ENCODE peak calls at places on chromosomes 3 and 15, in nine cellular contexts. P is foreskin fibroblast, E is upper lobe of right lung, S is fibroblast of mammary gland, K is ovary, H is tibial nerve, Q is gastrocnemius medialis, M is heart right ventricle, T is fibroblast of pulmonary artery. R is an unnamed sample.

GRCh38 chr3:42052132-42052866 is 38.9 kb upstream of the TRAK1 start:
- DNase-seq in Q (no peak), T (peak; percentile 97), P (peak; percentile 84), K (no peak), E (no peak), S (peak; percentile 91), H (no peak), M (no peak), R (peak; percentile 57)

GRCh38 chr3:11394397-11394796 is 122.2 kb downstream of the ATG7 start:
- DNase-seq in K (no peak), E (no peak), Q (no peak), H (no peak), T (no peak), P (no peak), M (no peak), S (no peak), R (no peak)

GRCh38 chr15:51286816-51287215 is 51.6 kb downstream of the CYP19A1 start:
- DNase-seq in M (no peak), S (no peak), T (no peak), K (no peak), P (no peak), H (no peak), Q (no peak), E (no peak), R (no peak)

GRCh38 chr3:105806361-105806760 is 62.5 kb downstream of the CBLB start:
- DNase-seq in H (no peak), K (no peak), Q (no peak), M (no peak), T (peak; percentile 54), P (peak; percentile 72), E (no peak), S (peak; percentile 77), R (no peak)

GRCh38 chr3:167710552-167710951 is 24.1 kb downstream of the PDCD10 start:
- DNase-seq in P (no peak), M (no peak), E (no peak), T (no peak), H (no peak), Q (no peak), S (no peak), K (no peak), R (no peak)

GRCh38 chr3:53845881-53846133 is 412 bp downstream of the CHDH start:
- DNase-seq in M (no peak), S (no peak), K (no peak), P (no peak), T (no peak), Q (no peak), H (no peak), E (no peak), R (no peak)

GRCh38 chr3:9770276-9770812 is 597 bp upstream of the CAMK1 start:
- DNase-seq in K (peak; percentile 100), T (peak; percentile 74), E (peak; percentile 88), P (peak; percentile 80), M (peak; percentile 92), H (peak; percentile 85), S (peak; percentile 60), Q (peak; percentile 73), R (peak; percentile 91)

GRCh38 chr3:148173836-148174235 is 523.9 kb upstream of the AGTR1 start:
- DNase-seq in Q (no peak), E (no peak), K (no peak), S (peak; percentile 78), P (peak; percentile 47), H (no peak), M (no peak), T (peak; percentile 4), R (no peak)

GRCh38 chr3:66200147-66200546 is 20.7 kb upstream of the SLC25A26 start:
- DNase-seq in K (no peak), H (no peak), S (no peak), Q (no peak), M (no peak), E (no peak), P (no peak), T (no peak), R (no peak)

GRCh38 chr3:141878326-141878725 is 1.9 kb downstream of the ATP1B3 start:
- DNase-seq in T (no peak), H (no peak), P (no peak), K (no peak), E (no peak), Q (no peak), M (no peak), S (no peak), R (no peak)

DNA sequence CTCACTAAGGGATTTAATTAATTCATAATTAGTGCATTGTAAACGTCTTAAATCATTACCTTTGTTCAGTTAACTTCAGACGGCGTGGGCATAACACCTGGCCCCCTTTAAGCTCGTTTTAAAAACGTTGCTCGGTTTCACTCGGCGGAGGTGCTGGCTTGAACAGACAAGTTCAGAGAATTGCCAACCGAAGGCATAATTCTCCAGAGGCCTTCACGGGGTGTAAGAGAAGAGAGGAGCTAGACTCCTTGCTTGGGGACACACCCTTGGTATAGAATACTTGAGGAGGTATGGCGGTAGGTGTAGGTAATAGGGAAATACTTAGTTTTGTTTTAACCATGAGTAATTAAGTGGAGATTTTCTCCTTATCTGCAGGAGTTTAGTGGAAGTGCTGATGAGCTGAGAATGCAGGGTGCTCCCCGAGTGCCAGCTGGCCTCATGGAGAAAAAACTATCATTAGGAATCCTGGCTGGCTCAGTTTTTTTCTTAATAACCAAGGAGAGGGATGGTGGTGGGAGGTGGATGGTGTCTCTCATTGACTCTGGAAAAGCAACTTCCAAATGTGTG is 947 bp downstream of the FBXL2 start:
- DNase-seq in S (no peak), P (peak; percentile 35), T (peak; percentile 8), Q (no peak), E (no peak), M (no peak), K (no peak), H (no peak), R (no peak)
- H3K4me3 ChIP-seq in S (peak overlapping the region; percentile 66), P (peak overlapping the region; percentile 80), T (peak overlapping the region; percentile 80), Q (peak overlapping the region; percentile 66), E (peak overlapping the region; percentile 69), M (no peak overlapping the region), K (peak overlapping the region; percentile 77), H (peak overlapping the region; percentile 58), R (peak overlapping the region; percentile 86)

GRCh38 chr3:55654123-55654787 is 167.1 kb upstream of the WNT5A start:
- DNase-seq in Q (no peak), H (no peak), P (no peak), T (no peak), E (no peak), S (no peak), M (no peak), K (no peak), R (no peak)
- TF ChIP-seq CTCF in Q (no peak), H (no peak), P (no peak), T (no peak), E (no peak), S (no peak), M (no peak), K (no peak), R (no peak)

GRCh38 chr3:13420817-13421755 is 964 bp upstream of the NUP210 start:
- DNase-seq in H (no peak), K (no peak), Q (no peak), T (no peak), P (no peak), E (peak; percentile 70), S (no peak), M (no peak), R (no peak)
- H3K4me3 ChIP-seq in H (no peak overlapping the region), K (no peak overlapping the region), Q (peak overlapping the region; percentile 58), T (no peak overlapping the region), P (no peak overlapping the region), E (peak overlapping the region; percentile 62), S (no peak overlapping the region), M (no peak overlapping the region), R (no peak overlapping the region)

DNA sequence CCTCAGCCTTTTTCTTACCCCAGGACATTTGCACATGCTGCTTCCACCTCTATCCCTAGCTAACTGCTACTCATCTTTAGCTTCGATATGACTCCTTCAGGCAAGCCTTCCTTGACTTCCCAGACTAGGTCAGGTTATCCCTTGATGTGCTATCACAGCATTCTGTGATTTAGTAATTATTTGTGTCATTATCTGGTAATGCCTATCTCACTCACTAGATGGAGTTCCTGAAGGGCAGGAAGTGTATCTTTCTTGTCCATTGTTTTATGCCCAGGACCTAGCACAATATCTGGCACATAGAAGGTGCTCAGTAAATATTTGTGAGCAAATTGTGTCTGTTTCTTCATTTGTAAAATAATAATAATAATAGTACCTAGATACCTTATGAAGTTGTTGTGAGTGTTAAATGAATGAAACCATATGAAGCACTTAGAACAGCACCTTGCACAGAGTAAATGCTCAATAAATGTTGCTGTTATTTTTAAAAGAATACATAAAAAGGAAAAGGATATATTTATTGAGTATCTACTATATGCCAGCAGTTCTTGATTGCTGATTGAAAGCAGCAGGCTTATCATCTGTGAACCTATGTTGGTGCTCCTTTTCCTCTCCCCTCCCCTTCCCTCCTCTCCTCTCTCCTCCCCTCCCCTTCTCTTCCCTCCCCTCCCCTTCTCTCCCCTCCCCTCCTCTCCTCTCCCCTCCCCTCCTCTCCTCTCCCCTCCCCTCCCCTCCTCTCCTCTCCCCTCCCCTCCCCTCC is 31.5 kb downstream of the SQOR start:
- DNase-seq in E (no peak), H (no peak), M (no peak), T (no peak), P (no peak), Q (no peak), S (no peak), K (no peak), R (no peak)
- TF ChIP-seq CTCF in E (no peak), H (no peak), M (no peak), T (no peak), P (no peak), Q (no peak), S (peak; percentile 15), K (no peak), R (no peak)

GRCh38 chr15:42085236-42085605 is 9.1 kb downstream of the PLA2G4D start:
- DNase-seq in T (no peak), S (no peak), Q (no peak), M (no peak), K (no peak), E (peak; percentile 58), P (no peak), H (no peak), R (no peak)
- H3K4me3 ChIP-seq in T (no peak overlapping the region), S (no peak overlapping the region), Q (no peak overlapping the region), M (no peak overlapping the region), K (no peak overlapping the region), E (no peak overlapping the region), P (no peak overlapping the region), H (no peak overlapping the region), R (no peak overlapping the region)